ENCODE peak calls at places on chromosome 13, in nine cellular contexts. Z, B, V, Y, L, E, A, J and G are unnamed samples.

GRCh38 chr13:75345191-75345590 is 136.8 kb downstream of the TBC1D4 start:
- DNase-seq in J (peak), V (peak), Z (no peak), E (no peak), L (no peak), A (no peak), Y (no peak), B (no peak), G (no peak)

GRCh38 chr13:113786262-113786841 is 27.3 kb downstream of the TMEM255B start:
- DNase-seq in B (no peak), J (peak), L (peak), Y (no peak), E (no peak), Z (no peak), V (peak), A (no peak), G (no peak)

GRCh38 chr13:80605007-80605406 is 264.1 kb upstream of the SPRY2 start:
- DNase-seq in A (no peak), Z (no peak), V (no peak), J (no peak), L (no peak), E (no peak), Y (no peak), B (no peak), G (no peak)

GRCh38 chr13:102400619-102401125 is 1.2 kb downstream of the FGF14 start:
- DNase-seq in Z (peak), Y (peak), A (no peak), E (no peak), V (no peak), J (peak), B (no peak), L (peak), G (peak)

GRCh38 chr13:81929988-81930387 is 1589.1 kb upstream of the SPRY2 start:
- DNase-seq in L (peak), Z (no peak), A (no peak), B (no peak), V (no peak), E (no peak), Y (no peak), J (no peak), G (peak)

GRCh38 chr13:114099191-114099590 is 33.2 kb downstream of the RASA3 start:
- DNase-seq in V (peak), Y (peak), A (peak), B (no peak), E (peak), J (peak), L (peak), Z (peak), G (peak)

GRCh38 chr13:44765076-44765475 is 188.9 kb upstream of the TSC22D1 start:
- DNase-seq in B (no peak), J (peak), V (no peak), Z (no peak), A (no peak), E (no peak), Y (no peak), L (no peak), G (peak)

GRCh38 chr13:94464771-94465170 is 14.7 kb downstream of the DCT start:
- DNase-seq in A (no peak), Y (no peak), Z (no peak), B (no peak), E (no peak), V (no peak), J (no peak), L (peak), G (peak)

GRCh38 chr13:44790289-44790688 is 199.0 kb downstream of the NUFIP1 start:
- DNase-seq in Y (no peak), A (no peak), E (no peak), Z (no peak), B (no peak), L (no peak), J (no peak), V (no peak), G (no peak)

GRCh38 chr13:20354722-20355121 is 122.6 kb upstream of the GJB6 start:
- DNase-seq in L (no peak), Z (no peak), V (no peak), E (no peak), Y (no peak), J (no peak), A (no peak), B (no peak), G (no peak)

GRCh38 chr13:114146629-114147028 is 14.2 kb upstream of the RASA3 start:
- DNase-seq in Y (no peak), E (no peak), A (peak), L (no peak), Z (no peak), J (no peak), V (no peak), B (no peak), G (peak)

GRCh38 chr13:113947321-113948033 is 26.4 kb downstream of the C13orf46 start:
- DNase-seq in E (peak), Y (peak), L (peak), Z (peak), B (no peak), A (peak), J (peak), V (peak), G (peak)

GRCh38 chr13:35716186-35716585 is 239.7 kb upstream of the MAB21L1 start:
- DNase-seq in J (peak), L (peak), E (no peak), Y (no peak), A (no peak), B (no peak), Z (no peak), V (peak), G (peak)

GRCh38 chr13:21109168-21109567 is 47.8 kb upstream of the LATS2 start:
- DNase-seq in L (no peak), A (no peak), V (no peak), J (no peak), B (no peak), E (no peak), Z (no peak), Y (no peak), G (no peak)

GRCh38 chr13:41590122-41590521 is 132.8 kb downstream of the RGCC start:
- DNase-seq in A (no peak), Z (no peak), L (no peak), E (no peak), B (no peak), V (no peak), Y (no peak), J (no peak), G (no peak)

GRCh38 chr13:40485611-40486517 is 180.6 kb downstream of the FOXO1 start:
- DNase-seq in E (no peak), B (peak), V (no peak), Y (no peak), J (no peak), L (no peak), Z (no peak), A (no peak), G (no peak)

GRCh38 chr13:51957377-51958216 is 53.7 kb downstream of the ATP7B start:
- DNase-seq in E (no peak), B (no peak), Y (no peak), J (no peak), A (no peak), Z (no peak), V (no peak), L (no peak), G (no peak)

GRCh38 chr13:21402586-21403307 is 56.4 kb downstream of the ZDHHC20 start:
- DNase-seq in E (no peak), B (no peak), A (no peak), V (peak), J (peak), L (peak), Z (no peak), Y (no peak), G (no peak)

GRCh38 chr13:61110804-61111203 is 304.8 kb downstream of the PCDH20 start:
- DNase-seq in E (no peak), A (no peak), L (no peak), Y (no peak), B (no peak), Z (no peak), J (no peak), V (no peak), G (no peak)

GRCh38 chr13:21053231-21053630 is 8.2 kb downstream of the LATS2 start:
- DNase-seq in Z (peak), B (no peak), A (no peak), L (no peak), E (no peak), V (no peak), J (no peak), Y (no peak), G (no peak)

GRCh38 chr13:21852043-21852442 is 181.2 kb downstream of the FGF9 start:
- DNase-seq in E (no peak), J (peak), V (peak), Z (no peak), A (no peak), B (no peak), L (no peak), Y (no peak), G (no peak)

GRCh38 chr13:48731957-48732569 is 78.3 kb downstream of the CYSLTR2 start:
- DNase-seq in Z (no peak), B (peak), V (peak), A (no peak), J (no peak), Y (peak), E (no peak), L (no peak), G (peak)

GRCh38 chr13:101474419-101474957 is 22.0 kb downstream of the ITGBL1 start:
- DNase-seq in E (no peak), Z (peak), A (no peak), J (peak), V (peak), Y (no peak), L (peak), B (no peak), G (peak)

GRCh38 chr13:36981156-36981743 is 17.9 kb downstream of the ALG5 start:
- DNase-seq in L (peak), Y (no peak), E (no peak), B (no peak), J (peak), Z (no peak), V (peak), A (no peak), G (peak)

GRCh38 chr13:49098198-49098597 is 121.9 kb upstream of the MLNR start:
- DNase-seq in Z (no peak), A (no peak), V (peak), J (peak), Y (no peak), B (no peak), L (peak), E (no peak), G (no peak)

GRCh38 chr13:45073809-45074208 is 46.5 kb upstream of the GTF2F2 start:
- DNase-seq in A (no peak), V (no peak), E (no peak), Z (no peak), J (no peak), Y (no peak), B (no peak), L (no peak), G (peak)

GRCh38 chr13:72004975-72005374 is 138.0 kb upstream of the DACH1 start:
- DNase-seq in L (peak), V (peak), B (no peak), Y (no peak), Z (no peak), A (no peak), J (no peak), E (no peak), G (no peak)

GRCh38 chr13:80054806-80055205 is 286.1 kb downstream of the SPRY2 start:
- DNase-seq in A (no peak), J (no peak), Y (no peak), E (no peak), V (peak), B (no peak), Z (no peak), L (no peak), G (no peak)

GRCh38 chr13:104641309-104641708 is 1575.1 kb upstream of the SLC10A2 start:
- DNase-seq in E (no peak), V (no peak), Z (no peak), Y (no peak), A (no peak), B (no peak), J (no peak), L (peak), G (no peak)

GRCh38 chr13:20191902-20192469 is 752 bp downstream of the GJB2 start:
- DNase-seq in A (no peak), E (no peak), Y (no peak), L (no peak), J (peak), Z (no peak), B (no peak), V (no peak), G (peak)

GRCh38 chr13:112846411-112847115 is 122.5 kb upstream of the MCF2L start:
- DNase-seq in J (no peak), L (no peak), B (no peak), E (no peak), A (no peak), V (no peak), Y (no peak), Z (no peak), G (no peak)

GRCh38 chr13:73140804-73141203 is 82.0 kb downstream of the KLF5 start:
- DNase-seq in L (no peak), B (no peak), Y (no peak), J (no peak), E (no peak), V (no peak), Z (no peak), A (no peak), G (no peak)

GRCh38 chr13:75101997-75102720 is 379.8 kb downstream of the TBC1D4 start:
- DNase-seq in V (peak), Z (no peak), Y (no peak), A (no peak), L (peak), J (peak), B (no peak), E (no peak), G (peak)

GRCh38 chr13:110438776-110439175 is 122.7 kb downstream of the RAB20 start:
- DNase-seq in A (no peak), Y (no peak), L (no peak), Z (no peak), E (no peak), B (no peak), V (no peak), J (no peak), G (no peak)

GRCh38 chr13:110436276-110436675 is 125.2 kb downstream of the RAB20 start:
- DNase-seq in A (no peak), E (no peak), J (peak), V (no peak), Z (no peak), L (no peak), B (no peak), Y (no peak), G (no peak)

GRCh38 chr13:110435331-110435730 is 126.2 kb downstream of the RAB20 start:
- DNase-seq in Y (no peak), B (no peak), J (no peak), A (no peak), V (no peak), E (no peak), L (no peak), Z (no peak), G (no peak)

GRCh38 chr13:110436786-110437370 is 124.6 kb downstream of the RAB20 start:
- DNase-seq in L (no peak), A (no peak), E (no peak), B (no peak), J (no peak), V (no peak), Y (no peak), Z (no peak), G (no peak)

DNA sequence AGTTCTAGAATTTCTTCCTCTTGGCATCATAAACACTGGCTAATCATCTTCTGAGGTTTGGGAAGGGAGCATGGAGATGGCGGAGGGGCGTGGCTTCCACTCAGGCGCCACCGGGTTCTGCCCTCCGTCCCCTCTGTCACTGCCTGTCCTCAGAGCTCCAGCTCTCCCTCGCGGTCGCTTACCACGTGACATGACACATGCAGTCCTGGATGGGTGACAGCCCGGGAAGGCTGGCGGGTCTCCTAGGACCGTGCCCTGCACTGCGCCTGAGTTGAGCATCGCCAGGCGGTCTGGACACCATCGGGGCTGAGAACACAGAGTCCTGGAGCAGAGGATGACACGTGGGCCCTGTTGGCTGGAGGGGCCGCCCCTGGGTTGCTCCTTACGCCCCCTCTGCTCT is 123.3 kb downstream of the RAB20 start:
- DNase-seq in B (no peak), Z (no peak), V (no peak), J (no peak), E (no peak), L (no peak), A (no peak), Y (no peak), G (no peak)
- H3K4me3 ChIP-seq in B (no peak), Z (no peak), V (no peak), J (no peak), E (no peak), L (no peak), A (no peak), Y (no peak), G (no peak)

GRCh38 chr13:26758496-26759155 is 2.0 kb downstream of the GPR12 start:
- DNase-seq in E (no peak), L (no peak), A (no peak), Y (no peak), B (no peak), Z (no peak), V (no peak), J (no peak), G (no peak)

GRCh38 chr13:26759156-26759906 is 1.3 kb downstream of the GPR12 start:
- DNase-seq in A (no peak), V (no peak), Y (no peak), L (no peak), E (no peak), Z (no peak), B (no peak), J (no peak), G (no peak)

GRCh38 chr13:26760835-26761582 is 423 bp upstream of the GPR12 start:
- DNase-seq in B (no peak), A (no peak), V (no peak), E (no peak), J (no peak), Y (no peak), L (no peak), Z (no peak), G (no peak)

GRCh38 chr13:26759907-26760834 is at the start of gene GPR12:
- DNase-seq in J (peak), E (no peak), Z (no peak), A (no peak), B (no peak), Y (no peak), L (peak), V (peak), G (no peak)
- H3K4me3 ChIP-seq in J (peak), E (peak), Z (peak), A (no peak), B (no peak), Y (peak), L (no peak), V (peak), G (no peak)

DNA sequence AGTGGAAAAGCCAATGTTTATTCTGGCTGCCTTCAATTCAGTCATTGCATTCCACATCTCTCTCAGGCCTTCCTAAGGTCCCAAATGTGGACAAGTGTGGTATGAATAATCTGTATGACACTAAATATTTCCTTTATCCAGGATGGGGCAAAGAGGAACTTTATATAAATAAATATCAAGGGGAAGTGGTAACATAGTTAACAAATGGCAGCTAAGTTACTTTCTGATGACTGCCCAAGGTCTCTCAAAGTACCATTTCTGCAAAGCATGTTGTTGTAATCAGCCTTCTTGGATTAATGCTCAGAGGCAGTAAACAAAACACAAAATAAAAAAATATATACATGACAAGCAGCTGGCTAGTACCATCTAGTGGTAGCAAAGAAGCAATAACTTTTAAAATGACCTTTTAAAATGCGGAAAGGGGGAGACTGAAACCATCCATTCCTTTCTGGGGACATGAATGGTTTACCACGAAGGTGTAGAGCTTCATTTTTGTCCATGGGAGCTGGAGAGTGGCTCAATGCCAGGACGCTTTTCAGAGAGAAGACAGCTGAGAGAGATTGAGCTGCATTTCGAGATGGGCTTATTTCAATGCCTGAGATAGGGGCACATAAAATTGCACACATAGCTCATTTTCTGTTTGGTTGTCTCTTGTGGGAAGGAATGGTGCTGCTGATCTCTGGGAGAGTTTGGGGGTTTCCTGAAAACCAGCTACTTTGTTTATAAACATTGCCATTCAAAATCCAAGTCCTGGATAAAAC is 259.2 kb downstream of the RFC3 start:
- DNase-seq in V (peak), B (no peak), E (no peak), Z (no peak), Y (no peak), J (peak), L (peak), A (no peak), G (peak)
- H3K4me3 ChIP-seq in V (no peak), B (no peak), E (no peak), Z (no peak), Y (no peak), J (no peak), L (no peak), A (no peak), G (no peak)

GRCh38 chr13:98407575-98407974 is 169.3 kb downstream of the STK24 start:
- DNase-seq in J (no peak), B (no peak), V (no peak), Y (no peak), E (no peak), L (no peak), A (no peak), Z (no peak), G (no peak)
- H3K4me3 ChIP-seq in J (no peak), B (no peak), V (no peak), Y (no peak), E (no peak), L (no peak), A (no peak), Z (no peak), G (no peak)

DNA sequence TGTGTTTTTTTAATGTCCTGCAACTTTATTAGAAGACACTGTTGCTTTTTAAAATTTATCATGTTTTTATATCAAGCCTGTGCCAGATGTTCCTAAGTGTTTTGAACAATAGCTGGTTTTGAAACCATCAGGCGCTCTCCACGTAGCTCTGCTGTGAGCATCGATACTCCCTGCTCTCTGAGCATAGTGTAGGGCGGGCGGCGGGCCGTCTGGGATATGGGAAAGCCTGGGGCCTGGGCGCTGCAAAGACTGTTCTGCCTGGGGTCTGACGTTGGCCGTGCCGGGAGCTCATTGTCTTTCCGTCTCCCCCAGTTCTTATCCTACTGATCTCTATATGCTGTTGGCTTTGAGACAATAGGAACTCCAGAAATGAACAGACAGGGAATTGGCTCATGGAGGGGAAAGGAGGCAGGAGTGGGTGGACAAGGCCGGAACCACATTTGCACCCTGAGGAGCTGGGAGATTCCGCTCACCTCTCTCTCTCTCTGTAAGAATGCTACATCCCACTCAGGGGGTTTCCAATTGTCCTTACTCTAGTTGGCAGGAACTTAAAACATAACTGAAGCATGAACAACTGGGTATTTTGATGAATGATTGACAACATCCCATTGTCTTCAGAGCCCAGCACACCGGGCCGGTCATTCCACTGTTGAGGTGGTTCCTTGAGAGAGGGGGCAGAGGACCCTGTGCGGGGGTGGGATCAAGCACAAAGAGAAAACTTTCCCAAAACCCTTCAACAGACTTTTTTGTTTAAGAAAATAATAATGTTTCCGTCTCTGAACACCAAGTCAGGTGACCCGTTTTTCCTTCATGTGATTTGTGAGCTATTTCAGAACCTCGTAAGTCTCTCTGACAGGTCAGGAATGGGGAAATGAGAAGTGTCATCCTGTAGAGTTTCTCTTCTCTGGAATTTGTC is 64.7 kb downstream of the COL4A2 start:
- DNase-seq in V (no peak), E (no peak), L (no peak), Z (no peak), B (no peak), J (peak), A (no peak), Y (no peak), G (no peak)
- H3K4me3 ChIP-seq in V (no peak), E (no peak), L (no peak), Z (peak), B (no peak), J (no peak), A (no peak), Y (no peak), G (no peak)